ENCODE peak calls at places on chromosome 5, in eight cellular contexts. K is GM23248, F is sciatic nerve, L is germinal center, P is activated T-cell treated with anti-CD3 and anti-CD28 coated beads for 24 hours, Z is aorta, Q is kidney tubule cell, W is non-pigmented ciliary epithelial cell. J is an unnamed sample.
A peak's percentile ranks its signal among the peaks of the same experiment; 100 is the strongest.

GRCh38 chr5:122694884-122695283 is 80.0 kb upstream of the SNX2 start:
- DNase-seq in K (no peak), W (no peak), P (no peak), Q (no peak), L (no peak), Z (no peak), F (no peak), J (no peak)

GRCh38 chr5:54740141-54740540 is 222.6 kb downstream of the SNX18 start:
- DNase-seq in L (no peak), P (no peak), F (no peak), Q (no peak), K (no peak), W (no peak), Z (no peak), J (no peak)

GRCh38 chr5:124858612-124859011 is 112.2 kb upstream of the ZNF608 start:
- DNase-seq in Z (no peak), L (no peak), K (no peak), W (no peak), Q (no peak), P (no peak), F (no peak), J (no peak)

GRCh38 chr5:53019320-53019719 is 30.2 kb downstream of the ITGA2 start:
- DNase-seq in Z (no peak), K (peak; percentile 94), Q (peak; percentile 89), F (no peak), W (peak; percentile 79), P (no peak), L (no peak), J (no peak)

GRCh38 chr5:773517-774264 is 10.8 kb downstream of the ZDHHC11B start:
- DNase-seq in K (no peak), W (no peak), Q (no peak), F (peak; percentile 56), P (no peak), L (no peak), Z (no peak), J (no peak)

GRCh38 chr5:13632676-13633075 is 311.8 kb downstream of the DNAH5 start:
- DNase-seq in K (peak; percentile 63), W (no peak), L (no peak), Q (peak; percentile 73), F (no peak), P (no peak), Z (no peak), J (no peak)

GRCh38 chr5:125597338-125597737 is 825.9 kb upstream of the GRAMD2B start:
- DNase-seq in F (no peak), W (peak; percentile 23), K (peak; percentile 63), Z (no peak), Q (no peak), L (no peak), P (no peak), J (no peak)

GRCh38 chr5:149141957-149142851 is 911 bp downstream of the ABLIM3 start:
- DNase-seq in Z (peak; percentile 70), W (no peak), L (no peak), F (peak; percentile 64), P (no peak), Q (peak; percentile 33), K (peak; percentile 64), J (no peak)

GRCh38 chr5:17314907-17315471 is 97.6 kb downstream of the BASP1 start:
- DNase-seq in Z (no peak), F (no peak), W (no peak), K (peak; percentile 41), Q (no peak), L (peak; percentile 31), P (no peak), J (no peak)

GRCh38 chr5:121399879-121400278 is 451.8 kb upstream of the FTMT start:
- DNase-seq in F (no peak), L (no peak), K (no peak), P (no peak), W (no peak), Q (no peak), Z (no peak), J (no peak)

GRCh38 chr5:135018457-135018856 is 15.6 kb downstream of the PITX1 start:
- DNase-seq in K (no peak), F (no peak), W (no peak), L (no peak), Z (no peak), P (no peak), Q (no peak), J (no peak)

GRCh38 chr5:150505041-150505511 is 2.9 kb upstream of the NDST1 start:
- DNase-seq in Q (peak; percentile 68), K (peak; percentile 43), L (no peak), P (no peak), F (no peak), W (no peak), Z (no peak), J (no peak)

GRCh38 chr5:135488727-135489465 is 36.7 kb upstream of the TIFAB start:
- DNase-seq in W (no peak), Q (peak; percentile 83), L (no peak), P (no peak), Z (peak; percentile 66), K (peak; percentile 83), F (peak; percentile 64), J (no peak)

GRCh38 chr5:31382051-31382878 is 149.6 kb downstream of the DROSHA start:
- DNase-seq in F (no peak), P (no peak), W (no peak), Z (no peak), K (no peak), Q (no peak), L (no peak), J (no peak)

GRCh38 chr5:111394580-111394979 is 117.8 kb downstream of the STARD4 start:
- DNase-seq in W (no peak), L (no peak), P (no peak), K (peak; percentile 87), F (no peak), Z (no peak), Q (no peak), J (no peak)

GRCh38 chr5:35884125-35884788 is 27.6 kb downstream of the IL7R start:
- DNase-seq in Q (peak; percentile 93), W (peak; percentile 65), F (no peak), L (no peak), K (peak; percentile 91), P (no peak), Z (no peak), J (no peak)